ENCODE peak calls at places on chromosomes 11 and 22, in five cellular contexts. One of them, this sample, is unnamed.

GRCh38 chr11:43434893-43435292 is 76.2 kb downstream of the TTC17 start:
- DNase-seq in HFFc6: no peak
- DNase-seq in B cell: no peak
- DNase-seq in psoas muscle: no peak
- DNase-seq in AG09309: no peak
- DNase-seq in this sample: no peak

GRCh38 chr11:126146454-126147192 is 64.8 kb downstream of the RPUSD4 start:
- DNase-seq in HFFc6: no peak
- DNase-seq in B cell: no peak
- DNase-seq in psoas muscle: no peak
- DNase-seq in AG09309: no peak
- DNase-seq in this sample: no peak

GRCh38 chr11:1158681-1159525 is 1.1 kb downstream of the MUC5AC start:
- DNase-seq in HFFc6: no peak
- DNase-seq in B cell: peak; percentile 31
- DNase-seq in psoas muscle: peak; percentile 10
- DNase-seq in AG09309: no peak
- DNase-seq in this sample: no peak

GRCh38 chr11:6618117-6619020 is 853 bp downstream of the TPP1 start:
- DNase-seq in HFFc6: peak; percentile 71
- DNase-seq in B cell: peak; percentile 54
- DNase-seq in psoas muscle: no peak
- DNase-seq in AG09309: peak; percentile 44
- DNase-seq in this sample: no peak

GRCh38 chr11:45022294-45023064 is 71.8 kb upstream of the TP53I11 start:
- DNase-seq in HFFc6: peak; percentile 23
- DNase-seq in B cell: no peak
- DNase-seq in psoas muscle: no peak
- DNase-seq in AG09309: no peak
- DNase-seq in this sample: no peak

GRCh38 chr11:61864814-61865775 is 26.2 kb downstream of the FADS3 start:
- DNase-seq in HFFc6: no peak
- DNase-seq in B cell: no peak
- DNase-seq in psoas muscle: no peak
- DNase-seq in AG09309: no peak
- DNase-seq in this sample: no peak

GRCh38 chr22:19986410-19987341 is 29.9 kb downstream of the ARVCF start:
- DNase-seq in HFFc6: peak; percentile 57
- DNase-seq in B cell: peak; percentile 99
- DNase-seq in psoas muscle: peak; percentile 85
- DNase-seq in AG09309: no peak
- DNase-seq in this sample: peak; percentile 89

GRCh38 chr22:37639771-37640590 is 512 bp downstream of the SH3BP1 start:
- DNase-seq in HFFc6: no peak
- DNase-seq in B cell: peak; percentile 69
- DNase-seq in psoas muscle: no peak
- DNase-seq in AG09309: no peak
- DNase-seq in this sample: no peak

GRCh38 chr22:28175730-28176492 is 256.9 kb upstream of the PITPNB start:
- DNase-seq in HFFc6: no peak
- DNase-seq in B cell: no peak
- DNase-seq in psoas muscle: no peak
- DNase-seq in AG09309: no peak
- DNase-seq in this sample: no peak

GRCh38 chr11:86596861-86597632 is 75.4 kb downstream of the ME3 start:
- DNase-seq in HFFc6: peak; percentile 52
- DNase-seq in B cell: no peak
- DNase-seq in psoas muscle: no peak
- DNase-seq in AG09309: no peak
- DNase-seq in this sample: no peak

GRCh38 chr22:36913431-36914382 is at the start of gene CSF2RB:
- DNase-seq in HFFc6: no peak
- DNase-seq in B cell: peak; percentile 55
- DNase-seq in psoas muscle: peak; percentile 38
- DNase-seq in AG09309: no peak
- DNase-seq in this sample: no peak

GRCh38 chr11:132126973-132127900 is 756.8 kb downstream of the NTM start:
- DNase-seq in HFFc6: peak; percentile 85
- DNase-seq in B cell: no peak
- DNase-seq in psoas muscle: peak; percentile 28
- DNase-seq in AG09309: peak; percentile 74
- DNase-seq in this sample: no peak

GRCh38 chr22:22761606-22761962 is 117.2 kb downstream of the GGTLC2 start:
- DNase-seq in HFFc6: no peak
- DNase-seq in B cell: no peak
- DNase-seq in psoas muscle: no peak
- DNase-seq in AG09309: no peak
- DNase-seq in this sample: no peak

GRCh38 chr22:22761963-22762772 is 117.8 kb downstream of the GGTLC2 start:
- DNase-seq in HFFc6: no peak
- DNase-seq in B cell: no peak
- DNase-seq in psoas muscle: no peak
- DNase-seq in AG09309: no peak
- DNase-seq in this sample: no peak

GRCh38 chr22:22759371-22759770 is 115.0 kb downstream of the GGTLC2 start:
- DNase-seq in HFFc6: no peak
- DNase-seq in B cell: no peak
- DNase-seq in psoas muscle: no peak
- DNase-seq in AG09309: no peak
- DNase-seq in this sample: no peak

GRCh38 chr22:22763512-22763911 is 119.1 kb downstream of the GGTLC2 start:
- DNase-seq in HFFc6: no peak
- DNase-seq in B cell: no peak
- DNase-seq in psoas muscle: no peak
- DNase-seq in AG09309: no peak
- DNase-seq in this sample: no peak

GRCh38 chr22:22759889-22760546 is 115.6 kb downstream of the GGTLC2 start:
- DNase-seq in HFFc6: no peak
- DNase-seq in B cell: no peak
- DNase-seq in psoas muscle: no peak
- DNase-seq in AG09309: no peak
- DNase-seq in this sample: no peak
- TF ChIP-seq CTCF in HFFc6: no peak
- TF ChIP-seq CTCF in B cell: no peak
- TF ChIP-seq CTCF in psoas muscle: no peak
- TF ChIP-seq CTCF in AG09309: no peak
- TF ChIP-seq CTCF in this sample: no peak

GRCh38 chr11:77200869-77201268 is 72.8 kb downstream of the MYO7A start:
- DNase-seq in HFFc6: no peak
- DNase-seq in B cell: no peak
- DNase-seq in psoas muscle: no peak
- DNase-seq in AG09309: no peak
- DNase-seq in this sample: no peak
- TF ChIP-seq CTCF in HFFc6: no peak
- TF ChIP-seq CTCF in B cell: no peak
- TF ChIP-seq CTCF in psoas muscle: no peak
- TF ChIP-seq CTCF in AG09309: no peak
- TF ChIP-seq CTCF in this sample: no peak

DNA sequence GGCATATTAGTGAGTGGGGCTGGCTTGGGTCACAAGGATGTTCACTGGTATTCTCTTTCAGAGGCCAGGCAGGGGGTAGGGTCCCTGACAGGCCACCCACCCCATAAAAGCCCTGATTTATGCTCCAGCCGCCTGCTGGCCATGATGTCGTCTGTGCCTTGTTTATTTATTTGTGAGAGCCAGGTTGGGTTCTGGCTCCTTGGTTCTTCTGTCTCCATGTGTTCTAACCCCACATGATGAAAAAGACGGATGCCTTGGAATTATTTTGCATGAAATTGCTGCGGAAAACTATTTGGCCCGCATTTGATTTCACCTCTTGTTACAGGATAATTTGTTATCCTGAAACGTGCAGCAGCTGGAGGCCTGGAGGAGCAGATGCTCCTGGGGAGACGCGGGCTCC is 46.3 kb upstream of the WNT11 start:
- DNase-seq in HFFc6: no peak
- DNase-seq in B cell: no peak
- DNase-seq in psoas muscle: no peak
- DNase-seq in AG09309: no peak
- DNase-seq in this sample: no peak
- TF ChIP-seq CTCF in HFFc6: no peak
- TF ChIP-seq CTCF in B cell: no peak
- TF ChIP-seq CTCF in psoas muscle: no peak
- TF ChIP-seq CTCF in AG09309: no peak
- TF ChIP-seq CTCF in this sample: no peak

GRCh38 chr11:33257897-33258630 is 883 bp downstream of the HIPK3 start:
- DNase-seq in HFFc6: peak; percentile 65
- DNase-seq in B cell: peak; percentile 74
- DNase-seq in psoas muscle: peak; percentile 90
- DNase-seq in AG09309: peak; percentile 55
- DNase-seq in this sample: peak; percentile 84
- TF ChIP-seq CTCF in HFFc6: peak; percentile 50
- TF ChIP-seq CTCF in B cell: no peak
- TF ChIP-seq CTCF in psoas muscle: peak; percentile 36
- TF ChIP-seq CTCF in AG09309: peak; percentile 20
- TF ChIP-seq CTCF in this sample: no peak

DNA sequence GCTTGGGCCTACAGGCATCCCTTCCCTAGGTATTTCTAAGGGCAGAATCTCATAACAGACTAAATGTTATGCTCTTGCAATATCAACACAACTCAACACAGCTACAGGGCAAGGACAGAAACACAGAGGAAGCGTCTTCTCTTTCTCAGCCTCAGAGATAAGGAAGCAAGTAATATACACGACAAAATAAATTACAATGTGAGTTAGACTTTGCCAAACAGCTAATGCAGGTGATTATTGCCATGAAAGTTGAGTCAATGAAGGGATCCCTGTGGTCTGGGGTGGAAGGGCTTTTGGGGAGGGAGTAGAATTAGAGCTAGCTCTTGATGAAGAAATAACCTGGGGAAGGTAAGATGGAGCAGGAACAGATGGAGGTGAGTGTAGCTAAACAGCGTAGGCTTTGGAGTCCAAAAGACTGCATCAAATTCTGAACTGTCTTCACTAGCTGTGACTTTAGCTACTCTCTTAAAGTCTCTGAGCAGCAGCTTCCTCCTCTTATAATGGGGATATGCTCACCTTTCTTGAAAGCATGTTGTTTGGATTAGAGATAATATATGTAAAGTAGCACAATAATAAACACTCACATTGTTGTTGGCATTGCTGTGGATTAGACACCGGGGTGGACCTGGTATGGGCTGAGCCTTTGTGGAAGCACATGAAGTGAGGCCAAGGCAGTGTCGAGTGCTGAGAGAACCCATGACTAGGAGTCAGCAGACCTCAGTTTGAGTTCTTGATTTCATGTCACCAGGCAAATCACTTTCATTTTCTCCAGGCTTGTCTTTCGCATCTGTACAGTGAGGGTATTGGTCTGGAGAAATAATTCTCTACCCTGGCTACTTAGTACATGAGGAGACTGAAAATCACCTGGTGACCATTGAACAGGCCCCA is 41.0 kb upstream of the AQP11 start:
- DNase-seq in HFFc6: no peak
- DNase-seq in B cell: no peak
- DNase-seq in psoas muscle: no peak
- DNase-seq in AG09309: no peak
- DNase-seq in this sample: no peak
- TF ChIP-seq CTCF in HFFc6: peak; percentile 59
- TF ChIP-seq CTCF in B cell: peak; percentile 53
- TF ChIP-seq CTCF in psoas muscle: no peak
- TF ChIP-seq CTCF in AG09309: no peak
- TF ChIP-seq CTCF in this sample: peak; percentile 23

GRCh38 chr11:15185021-15185420 is 70.3 kb downstream of the INSC start:
- DNase-seq in HFFc6: no peak
- DNase-seq in B cell: no peak
- DNase-seq in psoas muscle: no peak
- DNase-seq in AG09309: no peak
- DNase-seq in this sample: no peak
- TF ChIP-seq CTCF in HFFc6: no peak
- TF ChIP-seq CTCF in B cell: no peak
- TF ChIP-seq CTCF in psoas muscle: no peak
- TF ChIP-seq CTCF in AG09309: no peak
- TF ChIP-seq CTCF in this sample: no peak

GRCh38 chr22:39559456-39560105 is 11.0 kb upstream of the CACNA1I start:
- DNase-seq in HFFc6: peak; percentile 27
- DNase-seq in B cell: no peak
- DNase-seq in psoas muscle: no peak
- DNase-seq in AG09309: no peak
- DNase-seq in this sample: peak; percentile 52
- TF ChIP-seq CTCF in HFFc6: peak; percentile 72
- TF ChIP-seq CTCF in B cell: peak; percentile 39
- TF ChIP-seq CTCF in psoas muscle: no peak
- TF ChIP-seq CTCF in AG09309: peak; percentile 44
- TF ChIP-seq CTCF in this sample: peak; percentile 62

This sample was measured in glutamatergic neuron.